ENCODE peak calls at places on chromosomes 5 and 9, in six cellular contexts. One of them, this sample, is unnamed.

GRCh38 chr5:9201011-9201410 is 344.9 kb downstream of the SEMA5A start:
- DNase-seq in activated T-helper 1 cell treated with Interleukin-2 at 50 U/mL for 16 hours: no peak
- DNase-seq in T-helper 1 cell: no peak
- DNase-seq in iPS DF 19.7: no peak
- DNase-seq in HT1080: no peak
- DNase-seq in fibroblast of pulmonary artery: no peak
- DNase-seq in this sample: no peak

GRCh38 chr9:131480258-131480657 is 22.5 kb upstream of the POMT1 start:
- DNase-seq in activated T-helper 1 cell treated with Interleukin-2 at 50 U/mL for 16 hours: no peak
- DNase-seq in T-helper 1 cell: no peak
- DNase-seq in iPS DF 19.7: no peak
- DNase-seq in HT1080: no peak
- DNase-seq in fibroblast of pulmonary artery: no peak
- DNase-seq in this sample: no peak

GRCh38 chr5:133147411-133147810 is 95.6 kb downstream of the HSPA4 start:
- DNase-seq in activated T-helper 1 cell treated with Interleukin-2 at 50 U/mL for 16 hours: no peak
- DNase-seq in T-helper 1 cell: no peak
- DNase-seq in iPS DF 19.7: no peak
- DNase-seq in HT1080: no peak
- DNase-seq in fibroblast of pulmonary artery: peak
- DNase-seq in this sample: peak

GRCh38 chr5:69341520-69342161 is 9.0 kb upstream of the CCDC125 start:
- DNase-seq in activated T-helper 1 cell treated with Interleukin-2 at 50 U/mL for 16 hours: no peak
- DNase-seq in T-helper 1 cell: no peak
- DNase-seq in iPS DF 19.7: no peak
- DNase-seq in HT1080: no peak
- DNase-seq in fibroblast of pulmonary artery: no peak
- DNase-seq in this sample: no peak

GRCh38 chr9:136060671-136061371 is 34.3 kb downstream of the NACC2 start:
- DNase-seq in activated T-helper 1 cell treated with Interleukin-2 at 50 U/mL for 16 hours: no peak
- DNase-seq in T-helper 1 cell: no peak
- DNase-seq in iPS DF 19.7: no peak
- DNase-seq in HT1080: no peak
- DNase-seq in fibroblast of pulmonary artery: no peak
- DNase-seq in this sample: peak

GRCh38 chr9:89312154-89312616 is 1.2 kb downstream of the CKS2 start:
- DNase-seq in activated T-helper 1 cell treated with Interleukin-2 at 50 U/mL for 16 hours: no peak
- DNase-seq in T-helper 1 cell: no peak
- DNase-seq in iPS DF 19.7: no peak
- DNase-seq in HT1080: peak
- DNase-seq in fibroblast of pulmonary artery: no peak
- DNase-seq in this sample: no peak

GRCh38 chr5:102283111-102283797 is 12.8 kb downstream of the SLCO4C1 start:
- DNase-seq in activated T-helper 1 cell treated with Interleukin-2 at 50 U/mL for 16 hours: no peak
- DNase-seq in T-helper 1 cell: no peak
- DNase-seq in iPS DF 19.7: no peak
- DNase-seq in HT1080: peak
- DNase-seq in fibroblast of pulmonary artery: no peak
- DNase-seq in this sample: no peak

GRCh38 chr9:16294371-16294770 is 576.1 kb downstream of the BNC2 start:
- DNase-seq in activated T-helper 1 cell treated with Interleukin-2 at 50 U/mL for 16 hours: no peak
- DNase-seq in T-helper 1 cell: no peak
- DNase-seq in iPS DF 19.7: no peak
- DNase-seq in HT1080: no peak
- DNase-seq in fibroblast of pulmonary artery: peak
- DNase-seq in this sample: no peak

GRCh38 chr9:134243778-134244467 is 79.6 kb upstream of the RNU6ATAC start:
- DNase-seq in activated T-helper 1 cell treated with Interleukin-2 at 50 U/mL for 16 hours: no peak
- DNase-seq in T-helper 1 cell: no peak
- DNase-seq in iPS DF 19.7: no peak
- DNase-seq in HT1080: no peak
- DNase-seq in fibroblast of pulmonary artery: peak
- DNase-seq in this sample: no peak

GRCh38 chr5:120139039-120139438 is 325.1 kb upstream of the PRR16 start:
- DNase-seq in activated T-helper 1 cell treated with Interleukin-2 at 50 U/mL for 16 hours: no peak
- DNase-seq in T-helper 1 cell: no peak
- DNase-seq in iPS DF 19.7: no peak
- DNase-seq in HT1080: peak
- DNase-seq in fibroblast of pulmonary artery: peak
- DNase-seq in this sample: no peak

GRCh38 chr9:69874301-69875060 is 53.9 kb downstream of the CFAP95 start:
- DNase-seq in activated T-helper 1 cell treated with Interleukin-2 at 50 U/mL for 16 hours: no peak
- DNase-seq in T-helper 1 cell: no peak
- DNase-seq in iPS DF 19.7: no peak
- DNase-seq in HT1080: peak
- DNase-seq in fibroblast of pulmonary artery: peak
- DNase-seq in this sample: no peak

GRCh38 chr9:77276799-77277198 is 99.5 kb downstream of the VPS13A start:
- DNase-seq in activated T-helper 1 cell treated with Interleukin-2 at 50 U/mL for 16 hours: no peak
- DNase-seq in T-helper 1 cell: no peak
- DNase-seq in iPS DF 19.7: no peak
- DNase-seq in HT1080: no peak
- DNase-seq in fibroblast of pulmonary artery: no peak
- DNase-seq in this sample: no peak

GRCh38 chr9:92725266-92725545 is 39.4 kb downstream of the BICD2 start:
- DNase-seq in activated T-helper 1 cell treated with Interleukin-2 at 50 U/mL for 16 hours: no peak
- DNase-seq in T-helper 1 cell: no peak
- DNase-seq in iPS DF 19.7: no peak
- DNase-seq in HT1080: no peak
- DNase-seq in fibroblast of pulmonary artery: no peak
- DNase-seq in this sample: no peak

GRCh38 chr5:54785729-54786548 is 199.5 kb downstream of the ESM1 start:
- DNase-seq in activated T-helper 1 cell treated with Interleukin-2 at 50 U/mL for 16 hours: no peak
- DNase-seq in T-helper 1 cell: no peak
- DNase-seq in iPS DF 19.7: no peak
- DNase-seq in HT1080: no peak
- DNase-seq in fibroblast of pulmonary artery: peak
- DNase-seq in this sample: no peak

GRCh38 chr9:113915817-113916474 is 39.8 kb downstream of the ZNF618 start:
- DNase-seq in activated T-helper 1 cell treated with Interleukin-2 at 50 U/mL for 16 hours: no peak
- DNase-seq in T-helper 1 cell: no peak
- DNase-seq in iPS DF 19.7: no peak
- DNase-seq in HT1080: no peak
- DNase-seq in fibroblast of pulmonary artery: no peak
- DNase-seq in this sample: no peak